ENCODE peak calls at places on chromosomes 3 and 15, in four cellular contexts. V, T, S and I are unnamed samples.

GRCh38 chr3:59981377-59981776 is 931.6 kb upstream of the CFAP20DC start:
- DNase-seq in V (no peak), T (no peak), S (peak; percentile 3), I (no peak)

GRCh38 chr3:127711021-127711420 is 38.3 kb downstream of the ABTB1 start:
- DNase-seq in V (no peak), T (no peak), S (no peak), I (peak; percentile 11)

GRCh38 chr3:183427206-183428139 is 946 bp downstream of the MCF2L2 start:
- DNase-seq in V (peak; percentile 42), T (no peak), S (no peak), I (peak; percentile 36)

GRCh38 chr3:85783331-85783730 is 824.5 kb downstream of the CADM2 start:
- DNase-seq in V (no peak), T (no peak), S (no peak), I (no peak)

GRCh38 chr15:96170616-96171270 is 159.8 kb upstream of the NR2F2 start:
- DNase-seq in V (peak; percentile 83), T (no peak), S (no peak), I (no peak)

GRCh38 chr3:42264399-42265058 is 1.5 kb downstream of the CCK start:
- DNase-seq in V (peak; percentile 77), T (no peak), S (no peak), I (peak; percentile 81)

GRCh38 chr3:76624128-76624527 is 415.8 kb upstream of the ROBO2 start:
- DNase-seq in V (no peak), T (no peak), S (no peak), I (no peak)

GRCh38 chr3:117531078-117531477 is 821.5 kb downstream of the TUSC7 start:
- DNase-seq in V (no peak), T (no peak), S (no peak), I (no peak)

GRCh38 chr3:124599779-124600693 is 130.2 kb upstream of the UMPS start:
- DNase-seq in V (no peak), T (no peak), S (no peak), I (no peak)

GRCh38 chr3:29686889-29687592 is 406.2 kb downstream of the RBMS3 start:
- DNase-seq in V (no peak), T (no peak), S (no peak), I (no peak)

GRCh38 chr3:88030200-88030599 is 28.6 kb downstream of the CGGBP1 start:
- DNase-seq in V (no peak), T (no peak), S (no peak), I (no peak)

GRCh38 chr3:133038089-133038730 is at the start of gene TMEM108:
- DNase-seq in V (peak; percentile 94), T (peak; percentile 82), S (peak; percentile 75), I (peak; percentile 97)

GRCh38 chr15:48177875-48178611 is at the start of gene MYEF2:
- DNase-seq in V (peak; percentile 93), T (peak; percentile 68), S (peak; percentile 3), I (peak; percentile 94)

GRCh38 chr3:38250198-38250597 is 15.4 kb upstream of the SLC22A13 start:
- DNase-seq in V (no peak), T (no peak), S (no peak), I (no peak)

GRCh38 chr3:198071602-198072285 is 111.7 kb downstream of the LMLN start:
- DNase-seq in V (peak; percentile 99), T (no peak), S (peak; percentile 74), I (peak; percentile 74)

GRCh38 chr3:190017575-190018288 is 103.0 kb downstream of the P3H2 start:
- DNase-seq in V (peak; percentile 70), T (no peak), S (no peak), I (no peak)

GRCh38 chr3:192642651-192643050 is 84.7 kb downstream of the FGF12 start:
- DNase-seq in V (no peak), T (no peak), S (no peak), I (no peak)

GRCh38 chr3:175005193-175005592 is 146.1 kb downstream of the NAALADL2 start:
- DNase-seq in V (no peak), T (no peak), S (no peak), I (no peak)

GRCh38 chr3:185361920-185362319 is 1.0 kb upstream of the MAP3K13 start:
- DNase-seq in V (no peak), T (no peak), S (no peak), I (no peak)

GRCh38 chr3:159902531-159903314 is 85.9 kb upstream of the IL12A start:
- DNase-seq in V (peak; percentile 37), T (no peak), S (no peak), I (no peak)

GRCh38 chr3:106130384-106131084 is 261.7 kb upstream of the CBLB start:
- DNase-seq in V (peak; percentile 79), T (no peak), S (peak; percentile 66), I (no peak)

GRCh38 chr15:59332009-59332408 is 40.7 kb downstream of the MYO1E start:
- DNase-seq in V (no peak), T (no peak), S (no peak), I (no peak)

GRCh38 chr15:61327019-61327631 is 98.0 kb upstream of the RORA start:
- DNase-seq in V (no peak), T (no peak), S (no peak), I (no peak)

GRCh38 chr3:78728406-78729145 is 1039.2 kb downstream of the ROBO1 start:
- DNase-seq in V (peak; percentile 57), T (no peak), S (no peak), I (no peak)

GRCh38 chr3:64896173-64896925 is 208.5 kb upstream of the ADAMTS9 start:
- DNase-seq in V (no peak), T (no peak), S (no peak), I (no peak)

GRCh38 chr3:52123106-52123708 is 31.0 kb downstream of the POC1A start:
- DNase-seq in V (peak; percentile 76), T (peak; percentile 33), S (peak; percentile 73), I (peak; percentile 80)

GRCh38 chr3:128382221-128382807 is 84.4 kb downstream of the DNAJB8 start:
- DNase-seq in V (no peak), T (no peak), S (no peak), I (no peak)

GRCh38 chr15:99438222-99438592 is 127.6 kb upstream of the MEF2A start:
- DNase-seq in V (no peak), T (no peak), S (no peak), I (peak; percentile 22)

DNA sequence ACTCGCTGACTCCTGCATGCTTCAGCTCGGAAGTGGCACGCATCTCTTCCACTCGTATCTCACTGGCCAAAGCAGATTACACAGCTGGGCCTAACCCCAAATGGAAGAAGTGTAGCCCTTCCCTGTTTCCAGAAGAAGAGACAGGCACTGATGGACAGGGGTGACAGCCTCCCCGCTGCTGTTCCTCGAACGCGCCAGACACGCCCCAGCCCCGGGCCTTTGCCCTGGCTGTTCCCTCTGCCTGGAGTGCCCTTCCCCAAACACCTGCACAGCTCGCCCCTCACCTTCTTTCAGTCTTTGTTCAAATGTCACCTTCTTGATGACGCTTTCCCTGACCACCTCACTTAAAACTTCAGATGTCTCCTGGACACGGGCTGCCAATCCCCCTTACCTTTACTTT is 26.0 kb upstream of the CYP11A1 start:
- DNase-seq in V (no peak), T (no peak), S (no peak), I (no peak)
- H2BK120ac ChIP-seq in V (no peak overlapping the region), T (no peak overlapping the region), S (no peak overlapping the region), I (no peak overlapping the region)

GRCh38 chr3:140424211-140424610 is 253.7 kb upstream of the TRIM42 start:
- DNase-seq in V (no peak), T (no peak), S (no peak), I (no peak)
- H2BK5ac ChIP-seq in V (no peak overlapping the region), T (peak overlapping the region; percentile 99), S (peak overlapping the region; percentile 75), I (no peak overlapping the region)

GRCh38 chr3:119601154-119601553 is 3.5 kb downstream of the PLA1A start:
- DNase-seq in V (no peak), T (no peak), S (no peak), I (no peak)
- H3K79me2 ChIP-seq in V (no peaks in the 10 kb centered on the region), T (no peaks in the 10 kb centered on the region), S (no peaks in the 10 kb centered on the region), I (no peaks in the 10 kb centered on the region)

DNA sequence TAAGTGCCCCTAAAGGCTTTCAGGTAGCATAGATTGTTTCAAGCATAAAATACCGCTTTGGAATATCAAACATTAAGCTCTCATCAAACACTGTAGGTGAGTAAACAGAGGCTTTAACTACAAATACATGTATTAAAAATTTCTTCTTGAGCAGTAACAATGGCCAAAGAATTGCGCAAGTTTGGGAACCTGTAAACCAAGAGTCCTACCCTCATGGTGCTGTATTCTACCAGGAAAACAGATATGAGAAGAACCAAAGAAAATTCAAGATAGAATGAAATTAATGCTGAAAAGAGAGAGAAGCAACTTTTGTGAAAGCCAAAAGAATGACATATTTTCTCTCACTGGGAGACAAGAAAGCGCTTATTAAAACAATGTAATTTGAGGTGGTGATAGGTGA is 45.5 kb downstream of the CPNE4 start:
- DNase-seq in V (no peak), T (no peak), S (no peak), I (no peak)
- H2BK120ac ChIP-seq in V (no peak overlapping the region), T (no peak overlapping the region), S (no peak overlapping the region), I (no peak overlapping the region)

GRCh38 chr3:196739671-196740475 is at the start of gene PAK2:
- DNase-seq in V (peak; percentile 94), T (peak; percentile 68), S (peak; percentile 77), I (peak; percentile 90)

GRCh38 chr3:196736670-196737374 is 2.8 kb upstream of the PAK2 start:
- DNase-seq in V (no peak), T (no peak), S (peak; percentile 37), I (no peak)

GRCh38 chr3:196741401-196741761 is 1.7 kb downstream of the PAK2 start:
- DNase-seq in V (no peak), T (no peak), S (no peak), I (no peak)

GRCh38 chr3:196737655-196738054 is 2.0 kb upstream of the PAK2 start:
- DNase-seq in V (no peak), T (no peak), S (no peak), I (no peak)

GRCh38 chr3:196740476-196741400 is 1.1 kb downstream of the PAK2 start:
- DNase-seq in V (peak; percentile 74), T (no peak), S (peak; percentile 66), I (no peak)
- H2BK5ac ChIP-seq in V (no peak overlapping the region), T (peak overlapping the region; percentile 61), S (peak overlapping the region; percentile 87), I (no peak overlapping the region)

GRCh38 chr15:88628018-88628673 is 7.0 kb downstream of the AEN start:
- DNase-seq in V (no peak), T (no peak), S (no peak), I (no peak)
- H3K79me2 ChIP-seq in V (peaks cover 59% of the 10 kb centered on the region), T (peaks cover 44% of the 10 kb centered on the region), S (peaks cover 20% of the 10 kb centered on the region), I (peaks cover 41% of the 10 kb centered on the region)

GRCh38 chr3:157531771-157532170 is 28.6 kb upstream of the VEPH1 start:
- DNase-seq in V (no peak), T (no peak), S (no peak), I (no peak)

GRCh38 chr3:157530637-157531300 is 27.6 kb upstream of the VEPH1 start:
- DNase-seq in V (no peak), T (no peak), S (no peak), I (no peak)

GRCh38 chr3:157532529-157533297 is 29.5 kb upstream of the VEPH1 start:
- DNase-seq in V (peak; percentile 93), T (peak; percentile 21), S (peak; percentile 53), I (peak; percentile 54)

GRCh38 chr3:157529751-157530150 is 26.5 kb upstream of the VEPH1 start:
- DNase-seq in V (no peak), T (no peak), S (no peak), I (no peak)

DNA sequence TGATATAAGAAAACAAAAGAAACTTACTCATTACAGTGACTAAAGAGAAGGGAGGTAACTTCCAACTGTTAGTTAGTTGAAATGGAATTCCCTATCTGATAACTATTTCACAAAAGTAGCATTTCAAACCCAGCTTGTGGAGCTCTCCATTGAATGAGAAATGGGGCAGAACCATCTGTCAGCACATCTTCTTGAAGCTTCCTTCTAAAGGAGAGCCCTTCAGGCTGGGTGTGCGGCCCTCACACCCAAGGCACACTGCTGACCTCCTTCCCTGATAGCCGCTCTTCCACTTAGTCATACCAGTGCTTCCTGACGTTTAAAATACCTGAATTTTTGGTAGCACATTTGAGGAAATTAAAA is 28.1 kb upstream of the VEPH1 start:
- DNase-seq in V (no peak), T (no peak), S (no peak), I (no peak)
- H2BK120ac ChIP-seq in V (no peak overlapping the region), T (no peak overlapping the region), S (no peak overlapping the region), I (no peak overlapping the region)